ENCODE peak calls at places on chromosomes 13 and 19, in four cellular contexts. L is neural progenitor cell, T is kidney epithelial cell, M is pancreas. B is an unnamed sample.

GRCh38 chr13:113869263-113869662 is 5.4 kb upstream of the GAS6 start:
- DNase-seq in M (no peak), L (no peak), T (no peak), B (no peak)

GRCh38 chr13:45396548-45397095 is 21.6 kb downstream of the SLC25A30 start:
- DNase-seq in T (no peak), L (no peak), M (no peak), B (no peak)

GRCh38 chr19:3366761-3367571 is 583 bp downstream of the NFIC start:
- DNase-seq in M (peak), T (no peak), L (peak), B (no peak)

GRCh38 chr13:42926555-42926954 is 65.5 kb downstream of the EPSTI1 start:
- DNase-seq in L (no peak), T (no peak), M (no peak), B (peak)

GRCh38 chr13:93771229-93771628 is 544.6 kb downstream of the GPC6 start:
- DNase-seq in T (no peak), M (no peak), L (peak), B (no peak)

GRCh38 chr13:83732755-83733154 is 149.5 kb downstream of the SLITRK1 start:
- DNase-seq in L (no peak), T (no peak), M (no peak), B (no peak)

GRCh38 chr13:73704587-73704986 is 429.6 kb downstream of the KLF12 start:
- DNase-seq in M (no peak), T (no peak), L (peak), B (no peak)

GRCh38 chr13:75558130-75558840 is 8.7 kb downstream of the UCHL3 start:
- DNase-seq in M (no peak), T (no peak), L (no peak), B (no peak)

GRCh38 chr13:99656843-99657506 is 155.7 kb downstream of the TM9SF2 start:
- DNase-seq in T (no peak), L (peak), M (no peak), B (no peak)

GRCh38 chr13:63288576-63288975 is 1872.9 kb upstream of the PCDH20 start:
- DNase-seq in M (no peak), T (no peak), L (no peak), B (no peak)

GRCh38 chr13:73467103-73467502 is 408.3 kb downstream of the KLF5 start:
- DNase-seq in M (no peak), T (no peak), L (no peak), B (no peak)

GRCh38 chr13:52067237-52067636 is 42.7 kb downstream of the UTP14C start:
- DNase-seq in L (no peak), M (no peak), T (no peak), B (no peak)

GRCh38 chr19:1370579-1371361 is 12.9 kb upstream of the NDUFS7 start:
- DNase-seq in L (no peak), T (no peak), M (no peak), B (no peak)

GRCh38 chr13:97139704-97140103 is 82.4 kb upstream of the MBNL2 start:
- DNase-seq in T (no peak), M (no peak), L (no peak), B (no peak)

GRCh38 chr13:19860884-19861655 is 2.4 kb downstream of the ZMYM5 start:
- DNase-seq in L (peak), M (no peak), T (peak), B (peak)

GRCh38 chr13:105016266-105016665 is 1519.2 kb downstream of the EFNB2 start:
- DNase-seq in T (no peak), L (no peak), M (no peak), B (no peak)

GRCh38 chr19:8343483-8343844 is 402 bp upstream of the KANK3 start:
- DNase-seq in L (no peak), M (no peak), T (no peak), B (no peak)

GRCh38 chr19:19746286-19747213 is 13.6 kb upstream of the ZNF14 start:
- DNase-seq in T (no peak), M (no peak), L (no peak), B (no peak)

GRCh38 chr13:28819748-28820098 is 416 bp upstream of the MTUS2 start:
- DNase-seq in T (no peak), M (peak), L (peak), B (no peak)

GRCh38 chr13:97848886-97849285 is 104.6 kb upstream of the IPO5 start:
- DNase-seq in L (no peak), M (no peak), T (no peak), B (no peak)

GRCh38 chr19:17114414-17114831 is 38.8 kb downstream of the MYO9B start:
- DNase-seq in L (peak), T (no peak), M (no peak), B (no peak)

GRCh38 chr19:50565984-50566903 is 2.0 kb downstream of the LRRC4B start:
- DNase-seq in T (no peak), L (peak), M (no peak), B (no peak)

GRCh38 chr13:87356314-87356713 is 314.9 kb upstream of the SLITRK5 start:
- DNase-seq in L (no peak), T (no peak), M (no peak), B (no peak)

GRCh38 chr13:33228645-33229445 is 56.7 kb downstream of the STARD13 start:
- DNase-seq in T (no peak), L (peak), M (no peak), B (no peak)

GRCh38 chr19:29076161-29076560 is 136.8 kb downstream of the UQCRFS1 start:
- DNase-seq in T (no peak), M (no peak), L (no peak), B (no peak)

GRCh38 chr13:112159575-112160547 is 92.9 kb downstream of the SOX1 start:
- DNase-seq in T (no peak), M (no peak), L (no peak), B (no peak)

GRCh38 chr13:107035778-107036177 is 467.8 kb upstream of the ARGLU1 start:
- DNase-seq in M (no peak), T (peak), L (no peak), B (no peak)

GRCh38 chr13:59658736-59659330 is 504.9 kb downstream of the DIAPH3 start:
- DNase-seq in L (no peak), M (no peak), T (no peak), B (no peak)

GRCh38 chr19:9528757-9529336 is 9.6 kb downstream of the ZNF426 start:
- DNase-seq in L (no peak), M (no peak), T (no peak), B (peak)

GRCh38 chr13:105804561-105805190 is 730.8 kb downstream of the EFNB2 start:
- DNase-seq in L (no peak), T (no peak), M (no peak), B (no peak)

GRCh38 chr19:52670046-52670445 is 31.9 kb upstream of the ZNF83 start:
- DNase-seq in L (no peak), T (no peak), M (no peak), B (no peak)

GRCh38 chr13:73844986-73845385 is 289.2 kb downstream of the KLF12 start:
- DNase-seq in T (no peak), M (no peak), L (no peak), B (no peak)

GRCh38 chr19:18427752-18428131 is 8.5 kb downstream of the SSBP4 start:
- DNase-seq in T (no peak), L (no peak), M (no peak), B (no peak)

GRCh38 chr13:113528101-113528797 is 37.7 kb upstream of the DCUN1D2 start:
- DNase-seq in L (no peak), T (no peak), M (no peak), B (no peak)

GRCh38 chr13:98222081-98222554 is 45.0 kb upstream of the RNF113B start:
- DNase-seq in M (peak), T (no peak), L (no peak), B (no peak)

GRCh38 chr19:409515-410242 is 732 bp upstream of the C2CD4C start:
- DNase-seq in M (no peak), T (no peak), L (no peak), B (no peak)

DNA sequence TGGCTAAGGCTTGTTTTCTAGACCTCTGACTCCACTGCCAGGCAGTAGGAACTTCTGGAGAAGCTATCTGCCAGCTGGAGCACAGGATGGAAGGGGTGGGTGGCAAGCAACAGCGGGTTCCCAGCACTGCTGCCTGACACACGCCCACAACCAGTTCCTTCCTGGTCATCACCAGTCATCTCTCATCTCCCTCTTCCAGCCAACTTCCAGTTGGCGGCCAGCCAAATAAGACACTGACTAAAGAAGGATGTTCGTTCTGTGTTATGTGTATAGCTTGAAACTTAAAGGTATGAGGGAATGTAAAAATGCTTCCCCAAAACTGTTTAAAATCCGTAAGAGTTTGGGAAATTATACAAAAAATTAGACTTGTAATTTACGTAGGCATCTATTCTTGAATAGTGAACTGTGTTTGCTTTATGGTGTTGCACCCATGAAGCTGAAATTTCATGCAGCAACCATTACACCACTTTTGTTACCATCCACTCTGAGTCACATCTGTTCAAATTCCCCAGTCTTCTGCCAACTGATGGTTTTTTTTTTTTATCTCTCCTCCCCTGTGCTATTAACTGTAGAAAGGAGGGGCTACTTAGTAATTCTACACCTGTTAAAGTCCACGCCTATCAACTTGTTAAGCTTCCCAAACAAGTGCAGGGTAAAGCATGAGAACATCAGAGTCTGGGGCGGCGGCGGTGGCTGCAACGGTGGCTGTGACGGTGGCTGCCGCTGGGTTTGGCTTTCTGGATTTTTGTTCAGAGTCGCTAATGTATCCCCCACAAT is 86.2 kb upstream of the FRY start:
- DNase-seq in M (peak), L (peak), T (peak), B (peak)
- H3K4me3 ChIP-seq in M (peak), L (no peak), T (peak), B (peak)

GRCh38 chr19:7202888-7203287 is 91.3 kb downstream of the INSR start:
- DNase-seq in M (no peak), T (no peak), L (no peak), B (no peak)
- H3K4me3 ChIP-seq in M (no peak), T (no peak), L (no peak), B (no peak)

DNA sequence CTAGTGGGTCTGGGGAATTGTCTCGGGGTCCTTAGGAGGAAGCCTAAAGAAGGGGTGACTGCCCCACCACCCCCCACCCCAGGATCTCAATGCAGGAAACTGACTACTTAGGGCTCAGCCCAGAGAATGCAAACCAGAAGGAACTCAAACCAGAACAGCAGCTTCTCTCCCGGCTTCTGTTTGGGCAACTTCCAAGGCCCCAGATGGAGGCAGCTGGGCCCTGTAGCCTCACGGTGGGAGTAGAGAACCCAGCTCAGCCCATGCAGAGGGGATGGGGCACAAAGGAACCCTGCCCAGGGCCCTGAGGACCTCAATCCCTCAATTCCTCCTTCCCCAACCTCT is 2.3 kb downstream of the ADGRE5 start:
- DNase-seq in T (no peak), M (no peak), L (no peak), B (no peak)
- H3K4me3 ChIP-seq in T (no peak), M (no peak), L (no peak), B (no peak)

GRCh38 chr13:101493541-101493940 is 41.1 kb downstream of the ITGBL1 start:
- DNase-seq in T (no peak), L (no peak), M (no peak), B (no peak)

GRCh38 chr13:101499406-101499805 is 46.9 kb downstream of the ITGBL1 start:
- DNase-seq in T (no peak), L (no peak), M (no peak), B (no peak)
- H3K4me3 ChIP-seq in T (no peak), L (no peak), M (no peak), B (no peak)

GRCh38 chr13:110560606-110561334 is 752 bp downstream of the RAB20 start:
- DNase-seq in M (peak), T (no peak), L (peak), B (no peak)
- H3K4me3 ChIP-seq in M (peak), T (peak), L (peak), B (peak)

B was measured in retinal pigment epithelial cell.